ENCODE peak calls at places on chromosome 17, in seven cellular contexts. F is effector CD4-positive, alpha-beta T cell; B is keratinocyte; L is HCEC 1CT; H is ovary; P is MCF 10A; J is activated effector memory CD4-positive, alpha-beta T cell treated with Interleukin-2 at 50 U/mL for 16 hours. A is an unnamed sample.

GRCh38 chr17:16215002-16215272 is 397 bp downstream of the NCOR1 start:
- DNase-seq in F (peak; percentile 3), B (no peak), L (no peak), H (no peak), P (no peak), J (no peak), A (peak; percentile 32)

GRCh38 chr17:2710075-2710803 is 1.3 kb downstream of the CLUH start:
- DNase-seq in F (no peak), B (no peak), L (no peak), H (no peak), P (peak; percentile 21), J (no peak), A (no peak)

GRCh38 chr17:42276609-42277341 is 584 bp upstream of the STAT5B start:
- DNase-seq in F (no peak), B (no peak), L (peak; percentile 66), H (peak; percentile 83), P (peak; percentile 82), J (peak; percentile 17), A (no peak)

GRCh38 chr17:40536731-40537171 is 28.5 kb downstream of the CCR7 start:
- DNase-seq in F (no peak), B (no peak), L (peak; percentile 29), H (peak; percentile 45), P (peak; percentile 94), J (no peak), A (no peak)

GRCh38 chr17:72176902-72177660 is 56.3 kb downstream of the SOX9 start:
- DNase-seq in F (no peak), B (no peak), L (no peak), H (no peak), P (no peak), J (no peak), A (no peak)

GRCh38 chr17:1588781-1589585 is 26.4 kb upstream of the PITPNA start:
- DNase-seq in F (no peak), B (no peak), L (no peak), H (no peak), P (peak; percentile 46), J (no peak), A (no peak)

GRCh38 chr17:49707246-49707607 is 537 bp downstream of the SLC35B1 start:
- DNase-seq in F (peak; percentile 39), B (no peak), L (no peak), H (no peak), P (no peak), J (no peak), A (no peak)

GRCh38 chr17:2863204-2863603 is 67.0 kb downstream of the RAP1GAP2 start:
- DNase-seq in F (no peak), B (no peak), L (no peak), H (no peak), P (no peak), J (no peak), A (no peak)

GRCh38 chr17:43759836-43760235 is 1.2 kb upstream of the SOST start:
- DNase-seq in F (no peak), B (peak; percentile 93), L (no peak), H (no peak), P (peak; percentile 53), J (no peak), A (no peak)

A was measured in CD8-positive, alpha-beta T cell.